ENCODE peak calls at places on chromosomes 3 and 15, in five cellular contexts. Z is GM06990, N is AG10803, M is IMR-90, P is colonic mucosa. Y is an unnamed sample.

GRCh38 chr15:66078196-66078928 is 175.2 kb downstream of the MEGF11 start:
- DNase-seq in N (no peak), Z (no peak), M (no peak), P (no peak), Y (no peak)

GRCh38 chr3:21620511-21621395 is 130.3 kb downstream of the ZNF385D start:
- DNase-seq in M (no peak), P (no peak), Z (no peak), N (no peak), Y (no peak)

GRCh38 chr3:139388961-139389551 is 391 bp downstream of the COPB2 start:
- DNase-seq in N (no peak), Z (no peak), P (no peak), M (no peak), Y (no peak)

GRCh38 chr3:5197470-5198312 is 10.2 kb downstream of the EDEM1 start:
- DNase-seq in P (no peak), Z (peak; percentile 68), M (peak; percentile 73), N (peak; percentile 76), Y (no peak)

GRCh38 chr3:118818386-118818785 is 216.3 kb downstream of the IGSF11 start:
- DNase-seq in P (no peak), Z (no peak), M (peak; percentile 32), N (peak; percentile 79), Y (no peak)

GRCh38 chr3:70740872-70741271 is 428.4 kb upstream of the MDFIC2 start:
- DNase-seq in Z (no peak), P (no peak), N (no peak), M (no peak), Y (no peak)

GRCh38 chr3:62500556-62501294 is 127.4 kb upstream of the FEZF2 start:
- DNase-seq in N (no peak), Z (no peak), P (no peak), M (no peak), Y (no peak)

GRCh38 chr3:12768579-12769527 is 9.8 kb upstream of the TMEM40 start:
- DNase-seq in P (no peak), Z (no peak), M (no peak), N (no peak), Y (no peak)

GRCh38 chr15:73270366-73271097 is 98.2 kb downstream of the HCN4 start:
- DNase-seq in P (no peak), Z (no peak), N (no peak), M (no peak), Y (no peak)

GRCh38 chr3:57061556-57061955 is 1.1 kb downstream of the SPATA12 start:
- DNase-seq in M (no peak), Z (no peak), P (no peak), N (no peak), Y (no peak)

GRCh38 chr3:164779816-164780215 is 298.5 kb downstream of the SI start:
- DNase-seq in N (no peak), P (no peak), Z (no peak), M (no peak), Y (no peak)

GRCh38 chr3:42130329-42131070 is 39.3 kb downstream of the TRAK1 start:
- DNase-seq in Z (no peak), M (no peak), P (peak; percentile 71), N (no peak), Y (no peak)

GRCh38 chr15:68693071-68693470 is 114.3 kb downstream of the CORO2B start:
- DNase-seq in M (peak; percentile 53), N (peak; percentile 69), P (no peak), Z (no peak), Y (no peak)

GRCh38 chr3:13308406-13308805 is 111.7 kb downstream of the NUP210 start:
- DNase-seq in N (peak; percentile 17), P (no peak), M (peak; percentile 38), Z (no peak), Y (no peak)

GRCh38 chr3:21551019-21551418 is 200.0 kb downstream of the ZNF385D start:
- DNase-seq in M (no peak), P (no peak), N (peak; percentile 45), Z (no peak), Y (no peak)

GRCh38 chr15:62392411-62392810 is 227.3 kb upstream of the C2CD4B start:
- DNase-seq in P (peak; percentile 31), N (peak; percentile 61), Z (peak; percentile 8), M (peak; percentile 53), Y (no peak)

GRCh38 chr3:140081836-140082331 is 146.9 kb downstream of the CLSTN2 start:
- DNase-seq in N (no peak), M (no peak), P (no peak), Z (no peak), Y (no peak)

GRCh38 chr3:114496021-114496434 is 202.2 kb downstream of the TIGIT start:
- DNase-seq in Z (no peak), N (peak; percentile 83), P (no peak), M (peak; percentile 72), Y (no peak)

GRCh38 chr3:30904986-30905385 is 10.5 kb upstream of the GADL1 start:
- DNase-seq in Z (no peak), P (no peak), M (peak; percentile 20), N (no peak), Y (no peak)

GRCh38 chr3:117114517-117115265 is 405.1 kb downstream of the TUSC7 start:
- DNase-seq in Z (no peak), M (no peak), N (no peak), P (no peak), Y (no peak)

GRCh38 chr15:101246824-101247745 is 4.8 kb downstream of the CHSY1 start:
- DNase-seq in M (no peak), P (no peak), N (no peak), Z (no peak), Y (no peak)

GRCh38 chr3:16950282-16950681 is 65.5 kb downstream of the PLCL2 start:
- DNase-seq in Z (no peak), N (no peak), M (no peak), P (no peak), Y (no peak)

GRCh38 chr15:39149636-39150035 is 431.2 kb upstream of the THBS1 start:
- DNase-seq in N (no peak), Z (no peak), M (no peak), P (no peak), Y (no peak)

DNA sequence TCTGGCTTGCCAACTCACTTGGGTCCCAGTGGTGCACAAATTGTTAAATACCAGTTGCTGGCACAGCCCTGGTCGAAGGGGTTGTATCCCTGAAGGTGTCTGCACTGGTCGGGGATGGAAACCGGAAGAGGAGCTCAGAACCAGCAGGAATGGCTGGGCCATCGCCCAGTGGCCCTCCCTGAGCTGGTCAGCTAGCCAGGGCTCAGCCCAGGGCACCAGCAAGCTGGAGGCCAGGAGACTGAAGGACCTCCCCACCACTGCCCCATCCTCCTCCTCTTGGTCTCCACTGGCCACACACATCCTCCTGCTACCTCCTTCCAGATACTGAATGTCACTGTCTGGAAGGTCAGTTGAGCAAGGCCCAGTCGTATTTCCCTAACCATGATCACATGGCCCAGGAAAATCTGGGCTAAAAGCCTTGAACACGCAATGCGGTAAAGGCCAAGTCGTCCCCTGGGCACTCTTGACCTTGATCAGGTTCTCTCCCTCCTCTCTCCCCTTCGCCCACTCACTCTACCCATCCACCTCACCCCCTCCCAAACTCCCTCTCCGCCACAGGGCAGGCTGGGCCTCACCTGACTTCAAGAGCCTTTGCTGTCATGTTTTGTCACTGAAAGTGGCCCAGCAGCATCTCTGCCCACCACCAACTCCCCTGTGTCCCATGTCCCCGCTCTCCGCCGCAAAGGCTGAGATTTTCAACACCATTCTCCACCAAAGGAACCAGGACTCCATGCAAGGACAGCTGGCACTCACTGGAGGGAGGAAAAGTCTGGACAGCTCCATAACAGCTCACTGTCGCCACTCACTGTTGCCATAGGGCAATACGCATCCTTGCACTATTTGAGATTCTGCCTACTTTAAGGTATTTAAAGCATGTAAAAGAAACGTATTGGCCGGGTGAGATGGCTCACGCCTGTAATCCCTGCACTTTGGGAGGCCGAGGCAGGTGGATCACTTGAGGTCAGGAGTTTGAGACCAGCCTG is 12.1 kb downstream of the ZDHHC19 start:
- DNase-seq in Z (no peak), P (no peak), N (no peak), M (no peak), Y (no peak)
- TF ChIP-seq CTCF in Z (peak; percentile 29), P (no peak), N (peak; percentile 15), M (peak; percentile 31), Y (no peak)

DNA sequence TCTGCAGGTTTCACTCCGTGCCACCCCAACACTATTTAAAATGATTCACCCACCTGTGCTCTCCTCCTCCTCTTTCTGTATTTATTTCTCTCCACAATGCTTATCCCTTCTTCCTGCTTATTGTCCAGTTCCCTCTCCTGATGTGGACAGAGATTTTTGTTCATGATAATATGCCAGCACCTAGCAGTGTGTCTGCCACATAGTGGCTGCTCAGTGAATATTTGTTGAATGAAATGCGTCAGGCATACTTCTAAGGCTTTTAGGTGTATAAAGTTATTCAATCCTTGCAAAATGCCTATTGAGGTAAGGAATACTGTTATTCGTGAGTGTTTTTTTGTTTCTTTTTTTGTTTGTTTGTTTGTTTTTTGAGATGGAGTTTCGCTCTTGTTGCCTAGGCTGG is 67.5 kb upstream of the MME start:
- DNase-seq in P (no peak), Z (no peak), M (no peak), N (no peak), Y (no peak)
- TF ChIP-seq CTCF in P (no peak), Z (no peak), M (no peak), N (no peak), Y (no peak)

DNA sequence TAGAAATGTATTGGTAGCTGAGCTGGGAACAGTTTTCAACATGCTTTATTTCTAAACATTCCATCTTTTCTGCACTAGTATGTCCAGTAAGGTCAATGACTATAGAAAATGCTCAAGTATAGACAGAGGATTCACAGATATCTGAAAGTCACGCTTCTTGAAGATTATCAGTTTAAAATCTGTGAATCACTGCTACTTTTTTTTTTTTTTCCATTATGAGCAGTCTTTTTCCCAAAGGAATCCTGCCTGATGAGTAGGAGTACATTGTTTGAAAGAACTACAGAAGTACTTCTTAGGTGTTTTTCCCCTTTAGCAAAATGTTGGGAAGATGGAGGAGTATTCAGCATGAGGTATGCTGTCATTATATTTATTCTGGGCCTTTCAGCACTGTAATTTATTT is 266.1 kb downstream of the NLGN1 start:
- DNase-seq in Z (no peak), N (peak; percentile 27), P (no peak), M (no peak), Y (no peak)
- TF ChIP-seq CTCF in Z (no peak), N (no peak), P (no peak), M (no peak), Y (no peak)

GRCh38 chr3:112333386-112334334 is 704 bp downstream of the CD200 start:
- DNase-seq in M (no peak), Z (no peak), P (peak; percentile 35), N (peak; percentile 0), Y (no peak)

GRCh38 chr3:112334709-112335108 is 1.8 kb downstream of the CD200 start:
- DNase-seq in M (no peak), P (no peak), Z (no peak), N (no peak), Y (no peak)

GRCh38 chr3:112327371-112327951 is 5.5 kb upstream of the CD200 start:
- DNase-seq in Z (peak; percentile 37), N (peak; percentile 63), M (peak; percentile 68), P (peak; percentile 59), Y (no peak)

GRCh38 chr3:112338021-112338726 is 5.2 kb downstream of the CD200 start:
- DNase-seq in P (no peak), Z (no peak), M (no peak), N (no peak), Y (no peak)

DNA sequence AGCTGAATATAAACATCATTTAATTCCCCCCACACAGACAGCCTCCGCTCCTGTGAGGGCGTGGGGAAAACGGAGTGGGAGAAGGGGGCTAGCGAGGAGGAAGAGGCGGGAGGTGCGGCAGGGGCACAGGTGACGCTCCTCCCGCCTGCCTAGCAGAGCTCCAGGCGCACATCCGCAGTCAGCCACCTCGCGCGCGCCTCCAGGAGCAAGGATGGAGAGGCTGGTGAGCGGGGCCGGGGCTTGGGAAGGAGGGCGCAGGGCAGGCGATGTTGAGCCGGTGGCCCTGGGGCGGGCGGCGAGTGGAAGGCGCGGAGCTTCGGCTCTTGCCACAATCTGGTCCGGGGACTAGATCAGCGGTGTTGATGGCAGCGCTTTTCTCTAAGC is at the start of gene CD200:
- DNase-seq in M (peak; percentile 16), N (peak; percentile 17), P (peak; percentile 76), Z (peak; percentile 72), Y (peak; percentile 45)
- TF ChIP-seq CTCF in M (no peak), N (no peak), P (no peak), Z (no peak), Y (no peak)